ENCODE peak calls at places on chromosomes 2 and 18, in four cellular contexts. E, L, J and N are unnamed samples.

GRCh38 chr18:49031511-49032188 is 80.9 kb upstream of the SMAD7 start:
- DNase-seq in E (no peak), L (peak; percentile 46), J (no peak), N (no peak)

GRCh38 chr2:38214209-38214717 is 138.3 kb upstream of the CYP1B1 start:
- DNase-seq in E (peak; percentile 53), L (peak; percentile 55), J (no peak), N (no peak)

GRCh38 chr2:23592898-23593297 is 207.9 kb downstream of the KLHL29 start:
- DNase-seq in E (no peak), L (no peak), J (no peak), N (no peak)

GRCh38 chr2:20226152-20226545 is 1.2 kb upstream of the SDC1 start:
- DNase-seq in E (no peak), L (peak; percentile 53), J (no peak), N (no peak)

GRCh38 chr2:219836647-219837177 is 209.3 kb downstream of the SLC4A3 start:
- DNase-seq in E (peak; percentile 23), L (peak; percentile 14), J (no peak), N (no peak)

GRCh38 chr2:73223821-73224220 is 9.2 kb downstream of the PRADC1 start:
- DNase-seq in E (no peak), L (no peak), J (no peak), N (no peak)

GRCh38 chr2:63698825-63699548 is 110.2 kb downstream of the MDH1 start:
- DNase-seq in E (peak; percentile 54), L (peak; percentile 88), J (peak; percentile 51), N (peak; percentile 52)

GRCh38 chr18:32021756-32022564 is 3.3 kb downstream of the RNF125 start:
- DNase-seq in E (no peak), L (no peak), J (no peak), N (no peak)

GRCh38 chr18:74331404-74331803 is 15.8 kb downstream of the C18orf63 start:
- DNase-seq in E (peak; percentile 5), L (no peak), J (no peak), N (no peak)

GRCh38 chr18:22558945-22559385 is 141.2 kb upstream of the CTAGE1 start:
- DNase-seq in E (peak; percentile 69), L (peak; percentile 62), J (no peak), N (peak; percentile 91)

GRCh38 chr2:226661789-226662545 is 137.7 kb downstream of the IRS1 start:
- DNase-seq in E (no peak), L (no peak), J (no peak), N (no peak)

GRCh38 chr2:227608469-227609338 is 5.9 kb downstream of the SCYGR3 start:
- DNase-seq in E (no peak), L (no peak), J (peak; percentile 51), N (no peak)

GRCh38 chr2:162233197-162233596 is 10.0 kb downstream of the FAP start:
- DNase-seq in E (no peak), L (no peak), J (no peak), N (no peak)

GRCh38 chr18:34624551-34624950 is 85.5 kb upstream of the DTNA start:
- DNase-seq in E (no peak), L (no peak), J (no peak), N (no peak)

GRCh38 chr18:24138884-24139616 is at the start of gene CABYR:
- DNase-seq in E (peak; percentile 94), L (peak; percentile 96), J (peak; percentile 83), N (peak; percentile 67)

GRCh38 chr18:6876646-6877045 is 147.1 kb downstream of the ARHGAP28 start:
- DNase-seq in E (no peak), L (no peak), J (no peak), N (no peak)

GRCh38 chr2:203707530-203707929 is 1.1 kb downstream of the CD28 start:
- DNase-seq in E (no peak), L (no peak), J (no peak), N (no peak)

GRCh38 chr2:224173882-224174415 is 134.9 kb upstream of the SERPINE2 start:
- DNase-seq in E (no peak), L (no peak), J (no peak), N (no peak)

GRCh38 chr2:85981579-85982247 is 92.9 kb upstream of the ST3GAL5 start:
- DNase-seq in E (no peak), L (no peak), J (no peak), N (no peak)

GRCh38 chr2:44269831-44270230 is 5.4 kb upstream of the SLC3A1 start:
- DNase-seq in E (no peak), L (no peak), J (no peak), N (no peak)

GRCh38 chr18:2179498-2180183 is 391.7 kb downstream of the METTL4 start:
- DNase-seq in E (no peak), L (no peak), J (no peak), N (no peak)

GRCh38 chr2:65464604-65465003 is 32.2 kb upstream of the SPRED2 start:
- DNase-seq in E (no peak), L (no peak), J (no peak), N (no peak)

GRCh38 chr18:23924813-23925212 is 89.7 kb upstream of the TTC39C start:
- DNase-seq in E (no peak), L (no peak), J (no peak), N (no peak)

GRCh38 chr2:65465124-65465523 is 32.7 kb upstream of the SPRED2 start:
- DNase-seq in E (no peak), L (no peak), J (no peak), N (no peak)

GRCh38 chr2:99662761-99663341 is 173.0 kb upstream of the REV1 start:
- DNase-seq in E (no peak), L (no peak), J (no peak), N (no peak)

GRCh38 chr2:29518010-29518409 is 402.8 kb downstream of the CLIP4 start:
- DNase-seq in E (no peak), L (no peak), J (no peak), N (no peak)

GRCh38 chr2:231674587-231675334 is 33.6 kb upstream of the PTMA start:
- DNase-seq in E (peak; percentile 56), L (peak; percentile 97), J (peak; percentile 77), N (no peak)

GRCh38 chr2:3633089-3633981 is 24.7 kb upstream of the ALLC start:
- DNase-seq in E (no peak), L (peak; percentile 26), J (no peak), N (no peak)

GRCh38 chr2:176130153-176130916 is 830 bp downstream of the HOXD8 start:
- DNase-seq in E (peak; percentile 59), L (peak; percentile 78), J (no peak), N (no peak)

GRCh38 chr2:45788401-45788800 is 136.9 kb downstream of the PRKCE start:
- DNase-seq in E (no peak), L (no peak), J (no peak), N (no peak)

GRCh38 chr2:1511455-1511854 is 98.2 kb downstream of the TPO start:
- DNase-seq in E (no peak), L (no peak), J (no peak), N (no peak)